ENCODE peak calls at places on chromosomes 13 and 19, in nine cellular contexts. F is astrocyte of the hippocampus; X is C1 segment of cervical spinal cord; P is brain microvascular endothelial cell; R is stimulated activated CD4-positive, alpha-beta T cell treated with anti-CD3 and anti-CD28 coated beads, TNF-alpha, amount 100 ng/mL, for 4 hours; W is T-cell; S is lung microvascular endothelial cell; I is HCT116; T is germinal center. Y is an unnamed sample.

GRCh38 chr19:7346488-7346971 is 2.2 kb upstream of the ARHGEF18 start:
- DNase-seq in S (no peak), P (no peak), F (no peak), W (no peak), I (no peak), X (no peak), T (no peak), R (no peak), Y (no peak)

GRCh38 chr19:36097036-36097435 is 13.9 kb upstream of the OVOL3 start:
- DNase-seq in X (no peak), R (no peak), P (no peak), W (no peak), S (peak), I (no peak), T (no peak), F (no peak), Y (no peak)

GRCh38 chr19:39398297-39398864 is 7.2 kb downstream of the MED29 start:
- DNase-seq in T (no peak), X (no peak), S (no peak), I (peak), F (peak), R (peak), P (peak), W (no peak), Y (peak)

GRCh38 chr19:45955905-45956608 is 17.6 kb downstream of the NOVA2 start:
- DNase-seq in F (peak), T (no peak), P (peak), I (peak), S (peak), W (no peak), X (no peak), R (no peak), Y (no peak)

GRCh38 chr13:31765441-31765840 is 26.1 kb downstream of the RXFP2 start:
- DNase-seq in F (peak), I (no peak), T (no peak), W (no peak), X (no peak), R (no peak), P (peak), S (no peak), Y (no peak)

GRCh38 chr13:19818223-19818842 is 35.6 kb upstream of the PSPC1 start:
- DNase-seq in S (peak), I (peak), T (no peak), P (peak), R (no peak), W (peak), F (peak), X (no peak), Y (peak)

GRCh38 chr19:52896431-52897148 is 845 bp downstream of the ZNF320 start:
- DNase-seq in I (no peak), T (peak), X (no peak), R (no peak), F (peak), W (no peak), P (peak), S (peak), Y (no peak)

GRCh38 chr19:9786819-9787218 is 18.3 kb upstream of the ZNF846 start:
- DNase-seq in S (no peak), P (no peak), R (no peak), I (no peak), F (no peak), T (no peak), X (no peak), W (no peak), Y (no peak)

GRCh38 chr19:10836478-10837325 is 690 bp upstream of the TMED1 start:
- DNase-seq in R (peak), T (no peak), W (peak), P (no peak), X (no peak), S (peak), F (no peak), I (peak), Y (peak)

GRCh38 chr19:19120308-19121156 is 17.7 kb downstream of the TMEM161A start:
- DNase-seq in T (peak), S (peak), W (no peak), X (no peak), F (peak), I (no peak), R (no peak), P (peak), Y (no peak)

GRCh38 chr19:35549174-35549788 is 3.9 kb downstream of the TMEM147 start:
- DNase-seq in S (peak), I (peak), X (no peak), T (peak), F (peak), P (peak), W (peak), R (peak), Y (peak)

GRCh38 chr19:6216996-6217751 is 62.6 kb downstream of the MLLT1 start:
- DNase-seq in T (no peak), X (no peak), R (no peak), F (peak), I (no peak), P (peak), W (no peak), S (no peak), Y (no peak)

GRCh38 chr19:850221-850978 is 1.7 kb upstream of the ELANE start:
- DNase-seq in S (no peak), W (no peak), T (no peak), R (no peak), X (no peak), F (peak), I (no peak), P (peak), Y (no peak)

GRCh38 chr19:35253316-35254286 is 4.8 kb downstream of the LSR start:
- DNase-seq in S (peak), T (no peak), R (no peak), F (no peak), I (no peak), X (no peak), W (no peak), P (no peak), Y (no peak)

GRCh38 chr13:95385808-95386207 is 84.6 kb upstream of the ABCC4 start:
- DNase-seq in X (no peak), I (no peak), T (no peak), W (no peak), F (no peak), S (no peak), R (no peak), P (no peak), Y (no peak)

GRCh38 chr13:29760561-29760960 is 89.9 kb downstream of the UBL3 start:
- DNase-seq in I (no peak), R (no peak), F (no peak), X (no peak), W (no peak), T (no peak), S (no peak), P (no peak), Y (no peak)